ENCODE peak calls at places on chromosomes 4 and X, in ten cellular contexts. One of them, this sample, is unnamed.

GRCh38 chrX:149871940-149872339 is 9.0 kb upstream of the MAGEA8 start:
- DNase-seq in NCI-H1092 treated with DMSO at 0.1 percent for 48 hours: no peak
- DNase-seq in AML-193: no peak
- DNase-seq in CD8-positive, alpha-beta memory T cell: peak
- DNase-seq in foreskin fibroblast: no peak
- DNase-seq in H4: no peak
- DNase-seq in stimulated activated CD4-positive, alpha-beta T cell treated with anti-CD3 and anti-CD28 coated beads, Interleukin-2, amount 100 ng/mL, for 24 hours: peak
- DNase-seq in activated T-helper 2 cell treated with anti-CD3 and anti-CD28 coated beads, Interferon-gamma antibody, Interleukin-2, Interleukin-4, amounts not matched to agents 10 μg/mL and 5 μg/mL and 100 μg/mL, durations not matched to agents 14 hours and 24 hours and 36 hours: peak
- DNase-seq in stimulated activated naive CD4-positive, alpha-beta T cell: peak
- DNase-seq in RPMI7951: peak
- DNase-seq in this sample: no peak

GRCh38 chr4:4185528-4185927 is 41.2 kb downstream of the OTOP1 start:
- DNase-seq in activated T-helper 2 cell treated with anti-CD3 and anti-CD28 coated beads, Interferon-gamma antibody, Interleukin-2, Interleukin-4, amounts not matched to agents 10 μg/mL and 5 μg/mL and 100 μg/mL, durations not matched to agents 14 hours and 24 hours and 36 hours: no peak
- DNase-seq in H4: no peak
- DNase-seq in foreskin fibroblast: no peak
- DNase-seq in stimulated activated naive CD4-positive, alpha-beta T cell: no peak
- DNase-seq in AML-193: no peak
- DNase-seq in RPMI7951: no peak
- DNase-seq in CD8-positive, alpha-beta memory T cell: no peak
- DNase-seq in NCI-H1092 treated with DMSO at 0.1 percent for 48 hours: no peak
- DNase-seq in stimulated activated CD4-positive, alpha-beta T cell treated with anti-CD3 and anti-CD28 coated beads, Interleukin-2, amount 100 ng/mL, for 24 hours: no peak
- DNase-seq in this sample: no peak

GRCh38 chr4:186345184-186345583 is 79.2 kb downstream of the F11 start:
- DNase-seq in stimulated activated CD4-positive, alpha-beta T cell treated with anti-CD3 and anti-CD28 coated beads, Interleukin-2, amount 100 ng/mL, for 24 hours: no peak
- DNase-seq in stimulated activated naive CD4-positive, alpha-beta T cell: no peak
- DNase-seq in RPMI7951: no peak
- DNase-seq in CD8-positive, alpha-beta memory T cell: no peak
- DNase-seq in foreskin fibroblast: no peak
- DNase-seq in H4: no peak
- DNase-seq in AML-193: no peak
- DNase-seq in activated T-helper 2 cell treated with anti-CD3 and anti-CD28 coated beads, Interferon-gamma antibody, Interleukin-2, Interleukin-4, amounts not matched to agents 10 μg/mL and 5 μg/mL and 100 μg/mL, durations not matched to agents 14 hours and 24 hours and 36 hours: no peak
- DNase-seq in NCI-H1092 treated with DMSO at 0.1 percent for 48 hours: no peak
- DNase-seq in this sample: no peak

GRCh38 chr4:5746829-5747745 is 36.1 kb downstream of the EVC start:
- DNase-seq in CD8-positive, alpha-beta memory T cell: no peak
- DNase-seq in stimulated activated naive CD4-positive, alpha-beta T cell: no peak
- DNase-seq in RPMI7951: peak
- DNase-seq in stimulated activated CD4-positive, alpha-beta T cell treated with anti-CD3 and anti-CD28 coated beads, Interleukin-2, amount 100 ng/mL, for 24 hours: no peak
- DNase-seq in AML-193: no peak
- DNase-seq in foreskin fibroblast: peak
- DNase-seq in H4: peak
- DNase-seq in activated T-helper 2 cell treated with anti-CD3 and anti-CD28 coated beads, Interferon-gamma antibody, Interleukin-2, Interleukin-4, amounts not matched to agents 10 μg/mL and 5 μg/mL and 100 μg/mL, durations not matched to agents 14 hours and 24 hours and 36 hours: no peak
- DNase-seq in NCI-H1092 treated with DMSO at 0.1 percent for 48 hours: no peak
- DNase-seq in this sample: no peak

GRCh38 chr4:82705881-82706280 is 92.7 kb downstream of the SCD5 start:
- DNase-seq in NCI-H1092 treated with DMSO at 0.1 percent for 48 hours: no peak
- DNase-seq in CD8-positive, alpha-beta memory T cell: no peak
- DNase-seq in AML-193: no peak
- DNase-seq in activated T-helper 2 cell treated with anti-CD3 and anti-CD28 coated beads, Interferon-gamma antibody, Interleukin-2, Interleukin-4, amounts not matched to agents 10 μg/mL and 5 μg/mL and 100 μg/mL, durations not matched to agents 14 hours and 24 hours and 36 hours: no peak
- DNase-seq in stimulated activated naive CD4-positive, alpha-beta T cell: no peak
- DNase-seq in foreskin fibroblast: no peak
- DNase-seq in stimulated activated CD4-positive, alpha-beta T cell treated with anti-CD3 and anti-CD28 coated beads, Interleukin-2, amount 100 ng/mL, for 24 hours: no peak
- DNase-seq in RPMI7951: peak
- DNase-seq in H4: peak
- DNase-seq in this sample: no peak

GRCh38 chr4:177596035-177596434 is 153.8 kb upstream of the AGA start:
- DNase-seq in AML-193: no peak
- DNase-seq in CD8-positive, alpha-beta memory T cell: no peak
- DNase-seq in stimulated activated CD4-positive, alpha-beta T cell treated with anti-CD3 and anti-CD28 coated beads, Interleukin-2, amount 100 ng/mL, for 24 hours: peak
- DNase-seq in NCI-H1092 treated with DMSO at 0.1 percent for 48 hours: no peak
- DNase-seq in foreskin fibroblast: peak
- DNase-seq in stimulated activated naive CD4-positive, alpha-beta T cell: no peak
- DNase-seq in RPMI7951: peak
- DNase-seq in activated T-helper 2 cell treated with anti-CD3 and anti-CD28 coated beads, Interferon-gamma antibody, Interleukin-2, Interleukin-4, amounts not matched to agents 10 μg/mL and 5 μg/mL and 100 μg/mL, durations not matched to agents 14 hours and 24 hours and 36 hours: peak
- DNase-seq in H4: peak
- DNase-seq in this sample: peak

GRCh38 chrX:103309860-103310591 is 764 bp downstream of the BEX2 start:
- DNase-seq in foreskin fibroblast: no peak
- DNase-seq in stimulated activated CD4-positive, alpha-beta T cell treated with anti-CD3 and anti-CD28 coated beads, Interleukin-2, amount 100 ng/mL, for 24 hours: peak
- DNase-seq in stimulated activated naive CD4-positive, alpha-beta T cell: no peak
- DNase-seq in activated T-helper 2 cell treated with anti-CD3 and anti-CD28 coated beads, Interferon-gamma antibody, Interleukin-2, Interleukin-4, amounts not matched to agents 10 μg/mL and 5 μg/mL and 100 μg/mL, durations not matched to agents 14 hours and 24 hours and 36 hours: no peak
- DNase-seq in H4: no peak
- DNase-seq in AML-193: no peak
- DNase-seq in CD8-positive, alpha-beta memory T cell: no peak
- DNase-seq in NCI-H1092 treated with DMSO at 0.1 percent for 48 hours: no peak
- DNase-seq in RPMI7951: no peak
- DNase-seq in this sample: no peak

GRCh38 chrX:123924181-123924580 is 37.3 kb upstream of the STAG2 start:
- DNase-seq in RPMI7951: no peak
- DNase-seq in CD8-positive, alpha-beta memory T cell: no peak
- DNase-seq in foreskin fibroblast: no peak
- DNase-seq in activated T-helper 2 cell treated with anti-CD3 and anti-CD28 coated beads, Interferon-gamma antibody, Interleukin-2, Interleukin-4, amounts not matched to agents 10 μg/mL and 5 μg/mL and 100 μg/mL, durations not matched to agents 14 hours and 24 hours and 36 hours: no peak
- DNase-seq in stimulated activated CD4-positive, alpha-beta T cell treated with anti-CD3 and anti-CD28 coated beads, Interleukin-2, amount 100 ng/mL, for 24 hours: no peak
- DNase-seq in NCI-H1092 treated with DMSO at 0.1 percent for 48 hours: no peak
- DNase-seq in H4: no peak
- DNase-seq in stimulated activated naive CD4-positive, alpha-beta T cell: no peak
- DNase-seq in AML-193: no peak
- DNase-seq in this sample: no peak

GRCh38 chrX:153460826-153461225 is 9.6 kb downstream of the HAUS7 start:
- DNase-seq in AML-193: peak
- DNase-seq in activated T-helper 2 cell treated with anti-CD3 and anti-CD28 coated beads, Interferon-gamma antibody, Interleukin-2, Interleukin-4, amounts not matched to agents 10 μg/mL and 5 μg/mL and 100 μg/mL, durations not matched to agents 14 hours and 24 hours and 36 hours: peak
- DNase-seq in stimulated activated naive CD4-positive, alpha-beta T cell: peak
- DNase-seq in stimulated activated CD4-positive, alpha-beta T cell treated with anti-CD3 and anti-CD28 coated beads, Interleukin-2, amount 100 ng/mL, for 24 hours: peak
- DNase-seq in foreskin fibroblast: no peak
- DNase-seq in H4: peak
- DNase-seq in CD8-positive, alpha-beta memory T cell: peak
- DNase-seq in NCI-H1092 treated with DMSO at 0.1 percent for 48 hours: peak
- DNase-seq in RPMI7951: peak
- DNase-seq in this sample: peak

GRCh38 chr4:55173580-55173979 is 48.2 kb upstream of the KDR start:
- DNase-seq in AML-193: no peak
- DNase-seq in RPMI7951: peak
- DNase-seq in CD8-positive, alpha-beta memory T cell: no peak
- DNase-seq in stimulated activated CD4-positive, alpha-beta T cell treated with anti-CD3 and anti-CD28 coated beads, Interleukin-2, amount 100 ng/mL, for 24 hours: no peak
- DNase-seq in foreskin fibroblast: peak
- DNase-seq in activated T-helper 2 cell treated with anti-CD3 and anti-CD28 coated beads, Interferon-gamma antibody, Interleukin-2, Interleukin-4, amounts not matched to agents 10 μg/mL and 5 μg/mL and 100 μg/mL, durations not matched to agents 14 hours and 24 hours and 36 hours: no peak
- DNase-seq in H4: peak
- DNase-seq in NCI-H1092 treated with DMSO at 0.1 percent for 48 hours: no peak
- DNase-seq in stimulated activated naive CD4-positive, alpha-beta T cell: no peak
- DNase-seq in this sample: no peak

GRCh38 chr4:60313616-60314015 is 886.5 kb upstream of the ADGRL3 start:
- DNase-seq in RPMI7951: no peak
- DNase-seq in CD8-positive, alpha-beta memory T cell: no peak
- DNase-seq in stimulated activated naive CD4-positive, alpha-beta T cell: no peak
- DNase-seq in activated T-helper 2 cell treated with anti-CD3 and anti-CD28 coated beads, Interferon-gamma antibody, Interleukin-2, Interleukin-4, amounts not matched to agents 10 μg/mL and 5 μg/mL and 100 μg/mL, durations not matched to agents 14 hours and 24 hours and 36 hours: no peak
- DNase-seq in H4: no peak
- DNase-seq in NCI-H1092 treated with DMSO at 0.1 percent for 48 hours: no peak
- DNase-seq in foreskin fibroblast: no peak
- DNase-seq in stimulated activated CD4-positive, alpha-beta T cell treated with anti-CD3 and anti-CD28 coated beads, Interleukin-2, amount 100 ng/mL, for 24 hours: no peak
- DNase-seq in AML-193: no peak
- DNase-seq in this sample: no peak

GRCh38 chr4:74433043-74433442 is 11.9 kb upstream of the AREG start:
- DNase-seq in stimulated activated naive CD4-positive, alpha-beta T cell: no peak
- DNase-seq in CD8-positive, alpha-beta memory T cell: no peak
- DNase-seq in AML-193: no peak
- DNase-seq in RPMI7951: no peak
- DNase-seq in activated T-helper 2 cell treated with anti-CD3 and anti-CD28 coated beads, Interferon-gamma antibody, Interleukin-2, Interleukin-4, amounts not matched to agents 10 μg/mL and 5 μg/mL and 100 μg/mL, durations not matched to agents 14 hours and 24 hours and 36 hours: no peak
- DNase-seq in NCI-H1092 treated with DMSO at 0.1 percent for 48 hours: no peak
- DNase-seq in foreskin fibroblast: no peak
- DNase-seq in H4: no peak
- DNase-seq in stimulated activated CD4-positive, alpha-beta T cell treated with anti-CD3 and anti-CD28 coated beads, Interleukin-2, amount 100 ng/mL, for 24 hours: no peak
- DNase-seq in this sample: no peak

GRCh38 chr4:152083348-152083747 is 322.5 kb upstream of the GATB start:
- DNase-seq in activated T-helper 2 cell treated with anti-CD3 and anti-CD28 coated beads, Interferon-gamma antibody, Interleukin-2, Interleukin-4, amounts not matched to agents 10 μg/mL and 5 μg/mL and 100 μg/mL, durations not matched to agents 14 hours and 24 hours and 36 hours: no peak
- DNase-seq in AML-193: no peak
- DNase-seq in stimulated activated naive CD4-positive, alpha-beta T cell: no peak
- DNase-seq in CD8-positive, alpha-beta memory T cell: no peak
- DNase-seq in NCI-H1092 treated with DMSO at 0.1 percent for 48 hours: no peak
- DNase-seq in foreskin fibroblast: no peak
- DNase-seq in RPMI7951: no peak
- DNase-seq in stimulated activated CD4-positive, alpha-beta T cell treated with anti-CD3 and anti-CD28 coated beads, Interleukin-2, amount 100 ng/mL, for 24 hours: no peak
- DNase-seq in H4: no peak
- DNase-seq in this sample: no peak

GRCh38 chr4:105637409-105638258 is 70.9 kb downstream of the INTS12 start:
- DNase-seq in stimulated activated CD4-positive, alpha-beta T cell treated with anti-CD3 and anti-CD28 coated beads, Interleukin-2, amount 100 ng/mL, for 24 hours: no peak
- DNase-seq in activated T-helper 2 cell treated with anti-CD3 and anti-CD28 coated beads, Interferon-gamma antibody, Interleukin-2, Interleukin-4, amounts not matched to agents 10 μg/mL and 5 μg/mL and 100 μg/mL, durations not matched to agents 14 hours and 24 hours and 36 hours: no peak
- DNase-seq in H4: no peak
- DNase-seq in NCI-H1092 treated with DMSO at 0.1 percent for 48 hours: peak
- DNase-seq in AML-193: peak
- DNase-seq in foreskin fibroblast: no peak
- DNase-seq in RPMI7951: peak
- DNase-seq in stimulated activated naive CD4-positive, alpha-beta T cell: peak
- DNase-seq in CD8-positive, alpha-beta memory T cell: no peak
- DNase-seq in this sample: peak

GRCh38 chrX:37785569-37785968 is 5.7 kb downstream of the CYBB start:
- DNase-seq in stimulated activated CD4-positive, alpha-beta T cell treated with anti-CD3 and anti-CD28 coated beads, Interleukin-2, amount 100 ng/mL, for 24 hours: no peak
- DNase-seq in AML-193: peak
- DNase-seq in RPMI7951: peak
- DNase-seq in activated T-helper 2 cell treated with anti-CD3 and anti-CD28 coated beads, Interferon-gamma antibody, Interleukin-2, Interleukin-4, amounts not matched to agents 10 μg/mL and 5 μg/mL and 100 μg/mL, durations not matched to agents 14 hours and 24 hours and 36 hours: no peak
- DNase-seq in H4: no peak
- DNase-seq in CD8-positive, alpha-beta memory T cell: no peak
- DNase-seq in NCI-H1092 treated with DMSO at 0.1 percent for 48 hours: no peak
- DNase-seq in foreskin fibroblast: no peak
- DNase-seq in stimulated activated naive CD4-positive, alpha-beta T cell: no peak
- DNase-seq in this sample: no peak

GRCh38 chrX:81195712-81196111 is 6.0 kb downstream of the HMGN5 start:
- DNase-seq in RPMI7951: peak
- DNase-seq in stimulated activated naive CD4-positive, alpha-beta T cell: peak
- DNase-seq in NCI-H1092 treated with DMSO at 0.1 percent for 48 hours: peak
- DNase-seq in activated T-helper 2 cell treated with anti-CD3 and anti-CD28 coated beads, Interferon-gamma antibody, Interleukin-2, Interleukin-4, amounts not matched to agents 10 μg/mL and 5 μg/mL and 100 μg/mL, durations not matched to agents 14 hours and 24 hours and 36 hours: peak
- DNase-seq in CD8-positive, alpha-beta memory T cell: peak
- DNase-seq in H4: peak
- DNase-seq in AML-193: peak
- DNase-seq in stimulated activated CD4-positive, alpha-beta T cell treated with anti-CD3 and anti-CD28 coated beads, Interleukin-2, amount 100 ng/mL, for 24 hours: peak
- DNase-seq in foreskin fibroblast: no peak
- DNase-seq in this sample: peak

GRCh38 chr4:20354120-20354519 is 102.4 kb downstream of the SLIT2 start:
- DNase-seq in NCI-H1092 treated with DMSO at 0.1 percent for 48 hours: peak
- DNase-seq in stimulated activated naive CD4-positive, alpha-beta T cell: no peak
- DNase-seq in activated T-helper 2 cell treated with anti-CD3 and anti-CD28 coated beads, Interferon-gamma antibody, Interleukin-2, Interleukin-4, amounts not matched to agents 10 μg/mL and 5 μg/mL and 100 μg/mL, durations not matched to agents 14 hours and 24 hours and 36 hours: no peak
- DNase-seq in CD8-positive, alpha-beta memory T cell: no peak
- DNase-seq in RPMI7951: peak
- DNase-seq in foreskin fibroblast: no peak
- DNase-seq in AML-193: no peak
- DNase-seq in stimulated activated CD4-positive, alpha-beta T cell treated with anti-CD3 and anti-CD28 coated beads, Interleukin-2, amount 100 ng/mL, for 24 hours: no peak
- DNase-seq in H4: peak
- DNase-seq in this sample: no peak

GRCh38 chr4:174940002-174940401 is 21.8 kb downstream of the ADAM29 start:
- DNase-seq in stimulated activated CD4-positive, alpha-beta T cell treated with anti-CD3 and anti-CD28 coated beads, Interleukin-2, amount 100 ng/mL, for 24 hours: no peak
- DNase-seq in stimulated activated naive CD4-positive, alpha-beta T cell: no peak
- DNase-seq in CD8-positive, alpha-beta memory T cell: no peak
- DNase-seq in NCI-H1092 treated with DMSO at 0.1 percent for 48 hours: no peak
- DNase-seq in H4: no peak
- DNase-seq in foreskin fibroblast: no peak
- DNase-seq in AML-193: no peak
- DNase-seq in RPMI7951: no peak
- DNase-seq in activated T-helper 2 cell treated with anti-CD3 and anti-CD28 coated beads, Interferon-gamma antibody, Interleukin-2, Interleukin-4, amounts not matched to agents 10 μg/mL and 5 μg/mL and 100 μg/mL, durations not matched to agents 14 hours and 24 hours and 36 hours: no peak
- DNase-seq in this sample: no peak

GRCh38 chrX:71366674-71367256 is 608 bp downstream of the TAF1 start:
- DNase-seq in H4: no peak
- DNase-seq in stimulated activated CD4-positive, alpha-beta T cell treated with anti-CD3 and anti-CD28 coated beads, Interleukin-2, amount 100 ng/mL, for 24 hours: peak
- DNase-seq in RPMI7951: peak
- DNase-seq in foreskin fibroblast: peak
- DNase-seq in stimulated activated naive CD4-positive, alpha-beta T cell: peak
- DNase-seq in activated T-helper 2 cell treated with anti-CD3 and anti-CD28 coated beads, Interferon-gamma antibody, Interleukin-2, Interleukin-4, amounts not matched to agents 10 μg/mL and 5 μg/mL and 100 μg/mL, durations not matched to agents 14 hours and 24 hours and 36 hours: peak
- DNase-seq in AML-193: peak
- DNase-seq in NCI-H1092 treated with DMSO at 0.1 percent for 48 hours: no peak
- DNase-seq in CD8-positive, alpha-beta memory T cell: peak
- DNase-seq in this sample: peak

GRCh38 chr4:6777636-6778281 is 4.8 kb upstream of the KIAA0232 start:
- DNase-seq in H4: no peak
- DNase-seq in activated T-helper 2 cell treated with anti-CD3 and anti-CD28 coated beads, Interferon-gamma antibody, Interleukin-2, Interleukin-4, amounts not matched to agents 10 μg/mL and 5 μg/mL and 100 μg/mL, durations not matched to agents 14 hours and 24 hours and 36 hours: no peak
- DNase-seq in RPMI7951: no peak
- DNase-seq in stimulated activated CD4-positive, alpha-beta T cell treated with anti-CD3 and anti-CD28 coated beads, Interleukin-2, amount 100 ng/mL, for 24 hours: no peak
- DNase-seq in AML-193: peak
- DNase-seq in CD8-positive, alpha-beta memory T cell: peak
- DNase-seq in NCI-H1092 treated with DMSO at 0.1 percent for 48 hours: no peak
- DNase-seq in stimulated activated naive CD4-positive, alpha-beta T cell: no peak
- DNase-seq in foreskin fibroblast: no peak
- DNase-seq in this sample: no peak

GRCh38 chrX:151006410-151007109 is 23.4 kb downstream of the HMGB3 start:
- DNase-seq in H4: no peak
- DNase-seq in activated T-helper 2 cell treated with anti-CD3 and anti-CD28 coated beads, Interferon-gamma antibody, Interleukin-2, Interleukin-4, amounts not matched to agents 10 μg/mL and 5 μg/mL and 100 μg/mL, durations not matched to agents 14 hours and 24 hours and 36 hours: no peak
- DNase-seq in AML-193: no peak
- DNase-seq in stimulated activated CD4-positive, alpha-beta T cell treated with anti-CD3 and anti-CD28 coated beads, Interleukin-2, amount 100 ng/mL, for 24 hours: no peak
- DNase-seq in foreskin fibroblast: no peak
- DNase-seq in CD8-positive, alpha-beta memory T cell: no peak
- DNase-seq in stimulated activated naive CD4-positive, alpha-beta T cell: no peak
- DNase-seq in RPMI7951: no peak
- DNase-seq in NCI-H1092 treated with DMSO at 0.1 percent for 48 hours: no peak
- DNase-seq in this sample: no peak

GRCh38 chr4:45423876-45424275 is 697.5 kb upstream of the GNPDA2 start:
- DNase-seq in foreskin fibroblast: no peak
- DNase-seq in stimulated activated CD4-positive, alpha-beta T cell treated with anti-CD3 and anti-CD28 coated beads, Interleukin-2, amount 100 ng/mL, for 24 hours: no peak
- DNase-seq in AML-193: no peak
- DNase-seq in CD8-positive, alpha-beta memory T cell: no peak
- DNase-seq in stimulated activated naive CD4-positive, alpha-beta T cell: no peak
- DNase-seq in NCI-H1092 treated with DMSO at 0.1 percent for 48 hours: no peak
- DNase-seq in activated T-helper 2 cell treated with anti-CD3 and anti-CD28 coated beads, Interferon-gamma antibody, Interleukin-2, Interleukin-4, amounts not matched to agents 10 μg/mL and 5 μg/mL and 100 μg/mL, durations not matched to agents 14 hours and 24 hours and 36 hours: no peak
- DNase-seq in H4: no peak
- DNase-seq in RPMI7951: no peak
- DNase-seq in this sample: no peak

GRCh38 chr4:73419106-73420038 is 15.3 kb downstream of the ALB start:
- DNase-seq in NCI-H1092 treated with DMSO at 0.1 percent for 48 hours: no peak
- DNase-seq in H4: no peak
- DNase-seq in RPMI7951: no peak
- DNase-seq in stimulated activated naive CD4-positive, alpha-beta T cell: no peak
- DNase-seq in AML-193: no peak
- DNase-seq in stimulated activated CD4-positive, alpha-beta T cell treated with anti-CD3 and anti-CD28 coated beads, Interleukin-2, amount 100 ng/mL, for 24 hours: no peak
- DNase-seq in foreskin fibroblast: no peak
- DNase-seq in activated T-helper 2 cell treated with anti-CD3 and anti-CD28 coated beads, Interferon-gamma antibody, Interleukin-2, Interleukin-4, amounts not matched to agents 10 μg/mL and 5 μg/mL and 100 μg/mL, durations not matched to agents 14 hours and 24 hours and 36 hours: no peak
- DNase-seq in CD8-positive, alpha-beta memory T cell: no peak
- DNase-seq in this sample: no peak

GRCh38 chr4:98092833-98093439 is 50.3 kb downstream of the STPG2 start:
- DNase-seq in H4: no peak
- DNase-seq in foreskin fibroblast: peak
- DNase-seq in RPMI7951: peak
- DNase-seq in CD8-positive, alpha-beta memory T cell: no peak
- DNase-seq in stimulated activated naive CD4-positive, alpha-beta T cell: no peak
- DNase-seq in activated T-helper 2 cell treated with anti-CD3 and anti-CD28 coated beads, Interferon-gamma antibody, Interleukin-2, Interleukin-4, amounts not matched to agents 10 μg/mL and 5 μg/mL and 100 μg/mL, durations not matched to agents 14 hours and 24 hours and 36 hours: no peak
- DNase-seq in NCI-H1092 treated with DMSO at 0.1 percent for 48 hours: no peak
- DNase-seq in stimulated activated CD4-positive, alpha-beta T cell treated with anti-CD3 and anti-CD28 coated beads, Interleukin-2, amount 100 ng/mL, for 24 hours: no peak
- DNase-seq in AML-193: peak
- DNase-seq in this sample: no peak

This sample was measured in hypothalamus.